ENCODE peak calls at places on chromosomes 2 and 18, in four cellular contexts. L, W, F and H are unnamed samples.

GRCh38 chr2:59930430-59930829 is 623.0 kb downstream of the BCL11A start:
- DNase-seq in W (no peak), L (no peak), F (no peak), H (no peak)

GRCh38 chr2:241868661-241869081 is 858 bp upstream of the RTP5 start:
- DNase-seq in W (no peak), L (no peak), F (no peak), H (no peak)

GRCh38 chr18:8380926-8381325 is 228.3 kb upstream of the RAB12 start:
- DNase-seq in L (no peak), W (no peak), F (no peak), H (no peak)

GRCh38 chr2:73823916-73824523 is 4.7 kb upstream of the STAMBP start:
- DNase-seq in F (peak), W (peak), L (peak), H (no peak)

GRCh38 chr2:169082995-169083394 is 13.6 kb downstream of the DHRS9 start:
- DNase-seq in F (no peak), W (no peak), L (no peak), H (no peak)

GRCh38 chr2:197704434-197705142 is 581 bp upstream of the MARS2 start:
- DNase-seq in L (no peak), W (no peak), F (no peak), H (no peak)

GRCh38 chr2:27756544-27757498 is 14.7 kb upstream of the MRPL33 start:
- DNase-seq in F (no peak), L (peak), W (no peak), H (no peak)

GRCh38 chr18:63098014-63098981 is 221.3 kb downstream of the BCL2 start:
- DNase-seq in W (peak), F (no peak), L (no peak), H (peak)

GRCh38 chr2:68987051-68987503 is 12.6 kb downstream of the GKN1 start:
- DNase-seq in W (no peak), F (no peak), L (no peak), H (no peak)

GRCh38 chr2:192068966-192069365 is 125.8 kb downstream of the TMEFF2 start:
- DNase-seq in W (no peak), L (no peak), F (no peak), H (no peak)